ENCODE peak calls at places on chromosomes 11 and 22, in eight cellular contexts. One of them, this sample, is unnamed.

GRCh38 chr22:40422558-40423245 is 52.3 kb downstream of the SGSM3 start:
- DNase-seq in chondrocyte: no peak
- DNase-seq in stimulated activated CD8-positive, alpha-beta memory T cell treated with anti-CD3 and anti-CD28 coated beads, Interleukin-7, amount 100 ng/mL, for 24 hours: no peak
- DNase-seq in AG04449: no peak
- DNase-seq in OCI-LY7: no peak
- DNase-seq in coronary artery: no peak
- DNase-seq in WERI-Rb-1: no peak
- DNase-seq in aorta: no peak
- DNase-seq in this sample: no peak

GRCh38 chr11:111259871-111260270 is 14.3 kb downstream of the POU2AF2 start:
- DNase-seq in WERI-Rb-1: no peak
- DNase-seq in aorta: no peak
- DNase-seq in stimulated activated CD8-positive, alpha-beta memory T cell treated with anti-CD3 and anti-CD28 coated beads, Interleukin-7, amount 100 ng/mL, for 24 hours: no peak
- DNase-seq in chondrocyte: no peak
- DNase-seq in AG04449: no peak
- DNase-seq in OCI-LY7: no peak
- DNase-seq in coronary artery: no peak
- DNase-seq in this sample: no peak

GRCh38 chr11:2521081-2521480 is 76.3 kb downstream of the KCNQ1 start:
- DNase-seq in chondrocyte: peak; percentile 67
- DNase-seq in AG04449: no peak
- DNase-seq in coronary artery: no peak
- DNase-seq in WERI-Rb-1: peak; percentile 0
- DNase-seq in OCI-LY7: no peak
- DNase-seq in stimulated activated CD8-positive, alpha-beta memory T cell treated with anti-CD3 and anti-CD28 coated beads, Interleukin-7, amount 100 ng/mL, for 24 hours: no peak
- DNase-seq in aorta: peak; percentile 21
- DNase-seq in this sample: no peak

GRCh38 chr11:66561178-66561974 is 7.0 kb downstream of the CTSF start:
- DNase-seq in AG04449: no peak
- DNase-seq in aorta: no peak
- DNase-seq in stimulated activated CD8-positive, alpha-beta memory T cell treated with anti-CD3 and anti-CD28 coated beads, Interleukin-7, amount 100 ng/mL, for 24 hours: no peak
- DNase-seq in WERI-Rb-1: peak; percentile 71
- DNase-seq in coronary artery: peak; percentile 70
- DNase-seq in chondrocyte: no peak
- DNase-seq in OCI-LY7: no peak
- DNase-seq in this sample: no peak

GRCh38 chr11:79052539-79052938 is 388.3 kb downstream of the TENM4 start:
- DNase-seq in stimulated activated CD8-positive, alpha-beta memory T cell treated with anti-CD3 and anti-CD28 coated beads, Interleukin-7, amount 100 ng/mL, for 24 hours: no peak
- DNase-seq in AG04449: no peak
- DNase-seq in coronary artery: no peak
- DNase-seq in chondrocyte: no peak
- DNase-seq in OCI-LY7: no peak
- DNase-seq in aorta: no peak
- DNase-seq in WERI-Rb-1: peak; percentile 55
- DNase-seq in this sample: peak; percentile 19

GRCh38 chr11:45272701-45273100 is 13.4 kb downstream of the SYT13 start:
- DNase-seq in OCI-LY7: no peak
- DNase-seq in chondrocyte: no peak
- DNase-seq in WERI-Rb-1: no peak
- DNase-seq in AG04449: no peak
- DNase-seq in coronary artery: no peak
- DNase-seq in stimulated activated CD8-positive, alpha-beta memory T cell treated with anti-CD3 and anti-CD28 coated beads, Interleukin-7, amount 100 ng/mL, for 24 hours: no peak
- DNase-seq in aorta: no peak
- DNase-seq in this sample: no peak

GRCh38 chr11:99020324-99021225 is at the start of gene CNTN5:
- DNase-seq in OCI-LY7: no peak
- DNase-seq in stimulated activated CD8-positive, alpha-beta memory T cell treated with anti-CD3 and anti-CD28 coated beads, Interleukin-7, amount 100 ng/mL, for 24 hours: no peak
- DNase-seq in WERI-Rb-1: peak; percentile 87
- DNase-seq in coronary artery: peak; percentile 73
- DNase-seq in chondrocyte: peak; percentile 43
- DNase-seq in aorta: peak; percentile 29
- DNase-seq in AG04449: no peak
- DNase-seq in this sample: peak; percentile 21

GRCh38 chr22:50529416-50530279 is at the start of gene TYMP:
- DNase-seq in stimulated activated CD8-positive, alpha-beta memory T cell treated with anti-CD3 and anti-CD28 coated beads, Interleukin-7, amount 100 ng/mL, for 24 hours: peak; percentile 48
- DNase-seq in OCI-LY7: peak; percentile 73
- DNase-seq in WERI-Rb-1: no peak
- DNase-seq in coronary artery: peak; percentile 81
- DNase-seq in chondrocyte: peak; percentile 94
- DNase-seq in AG04449: no peak
- DNase-seq in aorta: peak; percentile 90
- DNase-seq in this sample: no peak

GRCh38 chr11:125514336-125515101 is 18.5 kb upstream of the FEZ1 start:
- DNase-seq in aorta: peak; percentile 66
- DNase-seq in coronary artery: no peak
- DNase-seq in chondrocyte: no peak
- DNase-seq in stimulated activated CD8-positive, alpha-beta memory T cell treated with anti-CD3 and anti-CD28 coated beads, Interleukin-7, amount 100 ng/mL, for 24 hours: no peak
- DNase-seq in AG04449: no peak
- DNase-seq in OCI-LY7: peak; percentile 40
- DNase-seq in WERI-Rb-1: no peak
- DNase-seq in this sample: no peak

GRCh38 chr11:118908931-118909618 is 16.7 kb downstream of the BCL9L start:
- DNase-seq in stimulated activated CD8-positive, alpha-beta memory T cell treated with anti-CD3 and anti-CD28 coated beads, Interleukin-7, amount 100 ng/mL, for 24 hours: no peak
- DNase-seq in coronary artery: peak; percentile 92
- DNase-seq in AG04449: no peak
- DNase-seq in chondrocyte: peak; percentile 85
- DNase-seq in WERI-Rb-1: peak; percentile 99
- DNase-seq in OCI-LY7: no peak
- DNase-seq in aorta: peak; percentile 85
- DNase-seq in this sample: no peak

GRCh38 chr22:37626144-37626543 is 13.3 kb upstream of the SH3BP1 start:
- DNase-seq in chondrocyte: no peak
- DNase-seq in aorta: peak; percentile 86
- DNase-seq in OCI-LY7: no peak
- DNase-seq in WERI-Rb-1: no peak
- DNase-seq in coronary artery: no peak
- DNase-seq in stimulated activated CD8-positive, alpha-beta memory T cell treated with anti-CD3 and anti-CD28 coated beads, Interleukin-7, amount 100 ng/mL, for 24 hours: no peak
- DNase-seq in AG04449: no peak
- DNase-seq in this sample: no peak

GRCh38 chr11:100769617-100770016 is 82.5 kb downstream of the ARHGAP42 start:
- DNase-seq in WERI-Rb-1: peak; percentile 57
- DNase-seq in aorta: no peak
- DNase-seq in coronary artery: no peak
- DNase-seq in chondrocyte: no peak
- DNase-seq in AG04449: no peak
- DNase-seq in OCI-LY7: no peak
- DNase-seq in stimulated activated CD8-positive, alpha-beta memory T cell treated with anti-CD3 and anti-CD28 coated beads, Interleukin-7, amount 100 ng/mL, for 24 hours: no peak
- DNase-seq in this sample: no peak

GRCh38 chr11:134272381-134273316 is 3.5 kb upstream of the GLB1L3 start:
- DNase-seq in AG04449: no peak
- DNase-seq in WERI-Rb-1: no peak
- DNase-seq in stimulated activated CD8-positive, alpha-beta memory T cell treated with anti-CD3 and anti-CD28 coated beads, Interleukin-7, amount 100 ng/mL, for 24 hours: no peak
- DNase-seq in aorta: no peak
- DNase-seq in OCI-LY7: no peak
- DNase-seq in chondrocyte: no peak
- DNase-seq in coronary artery: peak; percentile 58
- DNase-seq in this sample: peak; percentile 30

GRCh38 chr11:43920598-43921419 is 21.6 kb upstream of the C11orf96 start:
- DNase-seq in aorta: peak; percentile 66
- DNase-seq in chondrocyte: no peak
- DNase-seq in WERI-Rb-1: no peak
- DNase-seq in stimulated activated CD8-positive, alpha-beta memory T cell treated with anti-CD3 and anti-CD28 coated beads, Interleukin-7, amount 100 ng/mL, for 24 hours: no peak
- DNase-seq in OCI-LY7: no peak
- DNase-seq in coronary artery: peak; percentile 93
- DNase-seq in AG04449: peak; percentile 100
- DNase-seq in this sample: peak; percentile 36

GRCh38 chr11:33045551-33046255 is 6.3 kb downstream of the TCP11L1 start:
- DNase-seq in stimulated activated CD8-positive, alpha-beta memory T cell treated with anti-CD3 and anti-CD28 coated beads, Interleukin-7, amount 100 ng/mL, for 24 hours: no peak
- DNase-seq in aorta: no peak
- DNase-seq in WERI-Rb-1: no peak
- DNase-seq in AG04449: no peak
- DNase-seq in OCI-LY7: no peak
- DNase-seq in coronary artery: no peak
- DNase-seq in chondrocyte: no peak
- DNase-seq in this sample: no peak

GRCh38 chr22:49574861-49575702 is 252.6 kb downstream of the BRD1 start:
- DNase-seq in coronary artery: peak; percentile 70
- DNase-seq in WERI-Rb-1: no peak
- DNase-seq in aorta: no peak
- DNase-seq in OCI-LY7: no peak
- DNase-seq in stimulated activated CD8-positive, alpha-beta memory T cell treated with anti-CD3 and anti-CD28 coated beads, Interleukin-7, amount 100 ng/mL, for 24 hours: no peak
- DNase-seq in AG04449: no peak
- DNase-seq in chondrocyte: no peak
- DNase-seq in this sample: no peak

GRCh38 chr11:117953029-117953671 is 23.9 kb upstream of the TMPRSS13 start:
- DNase-seq in WERI-Rb-1: no peak
- DNase-seq in AG04449: no peak
- DNase-seq in coronary artery: no peak
- DNase-seq in aorta: no peak
- DNase-seq in stimulated activated CD8-positive, alpha-beta memory T cell treated with anti-CD3 and anti-CD28 coated beads, Interleukin-7, amount 100 ng/mL, for 24 hours: no peak
- DNase-seq in chondrocyte: no peak
- DNase-seq in OCI-LY7: peak; percentile 25
- DNase-seq in this sample: no peak

GRCh38 chr11:44973634-44974401 is 23.1 kb upstream of the TP53I11 start:
- DNase-seq in WERI-Rb-1: no peak
- DNase-seq in coronary artery: no peak
- DNase-seq in OCI-LY7: no peak
- DNase-seq in chondrocyte: no peak
- DNase-seq in aorta: peak; percentile 35
- DNase-seq in stimulated activated CD8-positive, alpha-beta memory T cell treated with anti-CD3 and anti-CD28 coated beads, Interleukin-7, amount 100 ng/mL, for 24 hours: no peak
- DNase-seq in AG04449: no peak
- DNase-seq in this sample: no peak

GRCh38 chr11:20059587-20060021 is 100.7 kb downstream of the DBX1 start:
- DNase-seq in WERI-Rb-1: no peak
- DNase-seq in stimulated activated CD8-positive, alpha-beta memory T cell treated with anti-CD3 and anti-CD28 coated beads, Interleukin-7, amount 100 ng/mL, for 24 hours: no peak
- DNase-seq in OCI-LY7: no peak
- DNase-seq in AG04449: no peak
- DNase-seq in chondrocyte: no peak
- DNase-seq in aorta: no peak
- DNase-seq in coronary artery: no peak
- DNase-seq in this sample: no peak

GRCh38 chr11:86198156-86198555 is 46.4 kb upstream of the EED start:
- DNase-seq in aorta: no peak
- DNase-seq in chondrocyte: no peak
- DNase-seq in stimulated activated CD8-positive, alpha-beta memory T cell treated with anti-CD3 and anti-CD28 coated beads, Interleukin-7, amount 100 ng/mL, for 24 hours: no peak
- DNase-seq in AG04449: no peak
- DNase-seq in coronary artery: no peak
- DNase-seq in WERI-Rb-1: no peak
- DNase-seq in OCI-LY7: no peak
- DNase-seq in this sample: no peak

GRCh38 chr22:37079668-37080171 is 28.2 kb downstream of the KCTD17 start:
- DNase-seq in AG04449: no peak
- DNase-seq in aorta: peak; percentile 73
- DNase-seq in chondrocyte: no peak
- DNase-seq in stimulated activated CD8-positive, alpha-beta memory T cell treated with anti-CD3 and anti-CD28 coated beads, Interleukin-7, amount 100 ng/mL, for 24 hours: peak; percentile 58
- DNase-seq in OCI-LY7: no peak
- DNase-seq in WERI-Rb-1: no peak
- DNase-seq in coronary artery: no peak
- DNase-seq in this sample: no peak

GRCh38 chr22:37781434-37782059 is 26.2 kb upstream of the GCAT start:
- DNase-seq in AG04449: no peak
- DNase-seq in chondrocyte: no peak
- DNase-seq in WERI-Rb-1: no peak
- DNase-seq in aorta: no peak
- DNase-seq in OCI-LY7: peak; percentile 19
- DNase-seq in stimulated activated CD8-positive, alpha-beta memory T cell treated with anti-CD3 and anti-CD28 coated beads, Interleukin-7, amount 100 ng/mL, for 24 hours: no peak
- DNase-seq in coronary artery: no peak
- DNase-seq in this sample: no peak

GRCh38 chr11:3626250-3626960 is 15.4 kb downstream of the ART5 start:
- DNase-seq in aorta: peak; percentile 90
- DNase-seq in AG04449: no peak
- DNase-seq in chondrocyte: peak; percentile 59
- DNase-seq in coronary artery: no peak
- DNase-seq in OCI-LY7: no peak
- DNase-seq in stimulated activated CD8-positive, alpha-beta memory T cell treated with anti-CD3 and anti-CD28 coated beads, Interleukin-7, amount 100 ng/mL, for 24 hours: no peak
- DNase-seq in WERI-Rb-1: no peak
- DNase-seq in this sample: peak; percentile 39

This sample was measured in K562.